ENCODE peak calls at places on chromosomes 4 and X, in eight cellular contexts. One of them, this sample, is unnamed.
A peak's percentile ranks its signal among the peaks of the same experiment; 100 is the strongest.

GRCh38 chr4:77003400-77003799 is 53.8 kb downstream of the SEPTIN11 start:
- DNase-seq in activated CD8-positive, alpha-beta memory T cell treated with anti-CD3 and anti-CD28 coated beads for 1 hour: no peak
- DNase-seq in nephron progenitor cell: no peak
- DNase-seq in kidney tubule cell: no peak
- DNase-seq in neural progenitor cell: no peak
- DNase-seq in LoVo: no peak
- DNase-seq in pons: no peak
- DNase-seq in AG08396: no peak
- DNase-seq in this sample: no peak

GRCh38 chr4:142150483-142150882 is 514.1 kb downstream of the IL15 start:
- DNase-seq in kidney tubule cell: peak; percentile 76
- DNase-seq in neural progenitor cell: no peak
- DNase-seq in LoVo: no peak
- DNase-seq in nephron progenitor cell: no peak
- DNase-seq in pons: no peak
- DNase-seq in activated CD8-positive, alpha-beta memory T cell treated with anti-CD3 and anti-CD28 coated beads for 1 hour: no peak
- DNase-seq in AG08396: no peak
- DNase-seq in this sample: no peak

GRCh38 chrX:56947695-56948094 is 47.6 kb downstream of the SPIN3 start:
- DNase-seq in LoVo: no peak
- DNase-seq in pons: no peak
- DNase-seq in nephron progenitor cell: no peak
- DNase-seq in kidney tubule cell: no peak
- DNase-seq in AG08396: no peak
- DNase-seq in activated CD8-positive, alpha-beta memory T cell treated with anti-CD3 and anti-CD28 coated beads for 1 hour: no peak
- DNase-seq in neural progenitor cell: no peak
- DNase-seq in this sample: no peak

GRCh38 chr4:174423257-174423944 is 98.9 kb downstream of the HPGD start:
- DNase-seq in nephron progenitor cell: no peak
- DNase-seq in LoVo: peak; percentile 85
- DNase-seq in AG08396: peak; percentile 19
- DNase-seq in neural progenitor cell: no peak
- DNase-seq in kidney tubule cell: peak; percentile 95
- DNase-seq in activated CD8-positive, alpha-beta memory T cell treated with anti-CD3 and anti-CD28 coated beads for 1 hour: no peak
- DNase-seq in pons: peak; percentile 41
- DNase-seq in this sample: peak; percentile 19

GRCh38 chrX:11791090-11791489 is 33.1 kb downstream of the MSL3 start:
- DNase-seq in nephron progenitor cell: no peak
- DNase-seq in activated CD8-positive, alpha-beta memory T cell treated with anti-CD3 and anti-CD28 coated beads for 1 hour: no peak
- DNase-seq in neural progenitor cell: no peak
- DNase-seq in pons: no peak
- DNase-seq in kidney tubule cell: no peak
- DNase-seq in LoVo: no peak
- DNase-seq in AG08396: no peak
- DNase-seq in this sample: no peak

GRCh38 chrX:51837926-51838325 is 55.5 kb upstream of the MAGED1 start:
- DNase-seq in nephron progenitor cell: no peak
- DNase-seq in AG08396: no peak
- DNase-seq in LoVo: no peak
- DNase-seq in pons: peak; percentile 24
- DNase-seq in neural progenitor cell: no peak
- DNase-seq in activated CD8-positive, alpha-beta memory T cell treated with anti-CD3 and anti-CD28 coated beads for 1 hour: no peak
- DNase-seq in kidney tubule cell: peak; percentile 3
- DNase-seq in this sample: peak; percentile 68

GRCh38 chr4:83618431-83618830 is 82.5 kb downstream of the GPAT3 start:
- DNase-seq in LoVo: peak; percentile 82
- DNase-seq in neural progenitor cell: no peak
- DNase-seq in kidney tubule cell: peak; percentile 91
- DNase-seq in activated CD8-positive, alpha-beta memory T cell treated with anti-CD3 and anti-CD28 coated beads for 1 hour: no peak
- DNase-seq in pons: no peak
- DNase-seq in AG08396: peak; percentile 77
- DNase-seq in nephron progenitor cell: no peak
- DNase-seq in this sample: peak; percentile 72

GRCh38 chr4:2250764-2251072 is 8.8 kb upstream of the HAUS3 start:
- DNase-seq in activated CD8-positive, alpha-beta memory T cell treated with anti-CD3 and anti-CD28 coated beads for 1 hour: no peak
- DNase-seq in kidney tubule cell: no peak
- DNase-seq in LoVo: no peak
- DNase-seq in AG08396: no peak
- DNase-seq in neural progenitor cell: no peak
- DNase-seq in pons: no peak
- DNase-seq in nephron progenitor cell: peak; percentile 1
- DNase-seq in this sample: no peak

GRCh38 chrX:18354369-18355329 is at the start of gene SCML2:
- DNase-seq in nephron progenitor cell: peak; percentile 74
- DNase-seq in AG08396: peak; percentile 63
- DNase-seq in neural progenitor cell: peak; percentile 71
- DNase-seq in pons: peak; percentile 1
- DNase-seq in kidney tubule cell: peak; percentile 26
- DNase-seq in LoVo: peak; percentile 42
- DNase-seq in activated CD8-positive, alpha-beta memory T cell treated with anti-CD3 and anti-CD28 coated beads for 1 hour: peak; percentile 17
- DNase-seq in this sample: peak; percentile 52

GRCh38 chrX:148517191-148517590 is 16.8 kb downstream of the AFF2 start:
- DNase-seq in pons: no peak
- DNase-seq in nephron progenitor cell: no peak
- DNase-seq in kidney tubule cell: peak; percentile 40
- DNase-seq in neural progenitor cell: no peak
- DNase-seq in activated CD8-positive, alpha-beta memory T cell treated with anti-CD3 and anti-CD28 coated beads for 1 hour: no peak
- DNase-seq in LoVo: no peak
- DNase-seq in AG08396: no peak
- DNase-seq in this sample: no peak

GRCh38 chr4:22099896-22100295 is 151.3 kb upstream of the KCNIP4 start:
- DNase-seq in nephron progenitor cell: no peak
- DNase-seq in AG08396: no peak
- DNase-seq in pons: no peak
- DNase-seq in activated CD8-positive, alpha-beta memory T cell treated with anti-CD3 and anti-CD28 coated beads for 1 hour: no peak
- DNase-seq in LoVo: no peak
- DNase-seq in kidney tubule cell: peak; percentile 18
- DNase-seq in neural progenitor cell: no peak
- DNase-seq in this sample: no peak

GRCh38 chr4:176792348-176793059 is at the start of gene VEGFC:
- DNase-seq in kidney tubule cell: peak; percentile 76
- DNase-seq in AG08396: peak; percentile 81
- DNase-seq in activated CD8-positive, alpha-beta memory T cell treated with anti-CD3 and anti-CD28 coated beads for 1 hour: no peak
- DNase-seq in nephron progenitor cell: peak; percentile 80
- DNase-seq in neural progenitor cell: peak; percentile 89
- DNase-seq in LoVo: no peak
- DNase-seq in pons: no peak
- DNase-seq in this sample: peak; percentile 56

GRCh38 chr4:1676605-1677525 is 7.2 kb downstream of the FAM53A start:
- DNase-seq in pons: no peak
- DNase-seq in nephron progenitor cell: no peak
- DNase-seq in activated CD8-positive, alpha-beta memory T cell treated with anti-CD3 and anti-CD28 coated beads for 1 hour: no peak
- DNase-seq in AG08396: no peak
- DNase-seq in kidney tubule cell: no peak
- DNase-seq in LoVo: no peak
- DNase-seq in neural progenitor cell: no peak
- DNase-seq in this sample: no peak

GRCh38 chr4:16843831-16844508 is 54.5 kb downstream of the LDB2 start:
- DNase-seq in neural progenitor cell: no peak
- DNase-seq in LoVo: no peak
- DNase-seq in nephron progenitor cell: no peak
- DNase-seq in kidney tubule cell: peak; percentile 54
- DNase-seq in AG08396: peak; percentile 73
- DNase-seq in pons: no peak
- DNase-seq in activated CD8-positive, alpha-beta memory T cell treated with anti-CD3 and anti-CD28 coated beads for 1 hour: no peak
- DNase-seq in this sample: no peak

GRCh38 chr4:6893449-6894085 is 16.1 kb upstream of the TBC1D14 start:
- DNase-seq in pons: no peak
- DNase-seq in kidney tubule cell: peak; percentile 65
- DNase-seq in neural progenitor cell: no peak
- DNase-seq in activated CD8-positive, alpha-beta memory T cell treated with anti-CD3 and anti-CD28 coated beads for 1 hour: no peak
- DNase-seq in LoVo: peak; percentile 81
- DNase-seq in AG08396: no peak
- DNase-seq in nephron progenitor cell: no peak
- DNase-seq in this sample: no peak

GRCh38 chr4:163544407-163545038 is 50.0 kb downstream of the TMA16 start:
- DNase-seq in AG08396: peak; percentile 69
- DNase-seq in activated CD8-positive, alpha-beta memory T cell treated with anti-CD3 and anti-CD28 coated beads for 1 hour: peak; percentile 36
- DNase-seq in neural progenitor cell: peak; percentile 83
- DNase-seq in kidney tubule cell: peak; percentile 57
- DNase-seq in pons: peak; percentile 55
- DNase-seq in LoVo: peak; percentile 58
- DNase-seq in nephron progenitor cell: peak; percentile 77
- DNase-seq in this sample: peak; percentile 61

GRCh38 chrX:11215191-11215921 is 77.9 kb upstream of the AMELX start:
- DNase-seq in pons: no peak
- DNase-seq in neural progenitor cell: peak; percentile 27
- DNase-seq in AG08396: no peak
- DNase-seq in activated CD8-positive, alpha-beta memory T cell treated with anti-CD3 and anti-CD28 coated beads for 1 hour: no peak
- DNase-seq in nephron progenitor cell: no peak
- DNase-seq in kidney tubule cell: no peak
- DNase-seq in LoVo: no peak
- DNase-seq in this sample: no peak

GRCh38 chrX:83186632-83187031 is 321.5 kb upstream of the POU3F4 start:
- DNase-seq in LoVo: no peak
- DNase-seq in kidney tubule cell: no peak
- DNase-seq in AG08396: no peak
- DNase-seq in pons: no peak
- DNase-seq in nephron progenitor cell: no peak
- DNase-seq in activated CD8-positive, alpha-beta memory T cell treated with anti-CD3 and anti-CD28 coated beads for 1 hour: no peak
- DNase-seq in neural progenitor cell: no peak
- DNase-seq in this sample: no peak

GRCh38 chrX:13662537-13662841 is 9.5 kb downstream of the TCEANC start:
- DNase-seq in pons: no peak
- DNase-seq in LoVo: no peak
- DNase-seq in AG08396: no peak
- DNase-seq in kidney tubule cell: no peak
- DNase-seq in neural progenitor cell: no peak
- DNase-seq in activated CD8-positive, alpha-beta memory T cell treated with anti-CD3 and anti-CD28 coated beads for 1 hour: no peak
- DNase-seq in nephron progenitor cell: no peak
- DNase-seq in this sample: no peak

This sample was measured in heart left ventricle.